ENCODE peak calls at places on chromosomes 3 and 15, in ten cellular contexts. R, K, V, W, I, X, J, Z, T and A are unnamed samples.

GRCh38 chr3:13277130-13277783 is 142.9 kb downstream of the NUP210 start:
- DNase-seq in R (peak; percentile 8), J (no peak), W (no peak), K (no peak), Z (no peak), X (no peak), T (no peak), V (no peak), I (no peak), A (no peak)

GRCh38 chr3:141418751-141419150 is 50.4 kb downstream of the ZBTB38 start:
- DNase-seq in X (no peak), V (no peak), T (no peak), J (no peak), W (no peak), Z (no peak), K (no peak), I (no peak), R (no peak), A (no peak)

GRCh38 chr15:39774688-39775267 is 7.9 kb downstream of the FSIP1 start:
- DNase-seq in R (no peak), W (no peak), Z (no peak), X (no peak), I (no peak), J (no peak), V (peak; percentile 33), K (no peak), T (no peak), A (no peak)

GRCh38 chr15:39404767-39405173 is 176.1 kb upstream of the THBS1 start:
- DNase-seq in R (no peak), X (peak; percentile 63), Z (peak; percentile 93), J (peak; percentile 85), I (peak; percentile 39), V (no peak), T (no peak), K (no peak), W (peak; percentile 100), A (no peak)

GRCh38 chr15:80072285-80072684 is 12.8 kb downstream of the ZFAND6 start:
- DNase-seq in R (no peak), X (peak; percentile 87), Z (peak; percentile 77), W (peak; percentile 50), J (peak; percentile 57), V (peak; percentile 85), T (no peak), K (peak; percentile 15), I (no peak), A (peak; percentile 45)

GRCh38 chr3:153348457-153349137 is 186.6 kb downstream of the RAP2B start:
- DNase-seq in K (no peak), J (no peak), Z (peak; percentile 9), I (no peak), W (peak; percentile 37), X (no peak), R (no peak), T (no peak), V (no peak), A (no peak)

GRCh38 chr3:166444336-166444735 is 607.1 kb upstream of the BCHE start:
- DNase-seq in T (no peak), J (no peak), W (no peak), Z (no peak), V (no peak), K (peak; percentile 14), I (no peak), X (no peak), R (no peak), A (no peak)

GRCh38 chr15:79881254-79881653 is 15.6 kb downstream of the MTHFS start:
- DNase-seq in I (no peak), V (no peak), Z (no peak), J (no peak), R (no peak), X (no peak), T (no peak), W (no peak), K (no peak), A (no peak)

GRCh38 chr3:73614385-73614784 is 10.4 kb downstream of the PDZRN3 start:
- DNase-seq in T (no peak), Z (peak; percentile 69), W (peak; percentile 85), I (peak; percentile 46), X (no peak), V (no peak), R (no peak), K (no peak), J (no peak), A (no peak)

GRCh38 chr3:38563070-38563901 is 67.1 kb downstream of the EXOG start:
- DNase-seq in J (no peak), T (no peak), V (no peak), R (no peak), W (no peak), Z (no peak), K (no peak), I (no peak), X (no peak), A (no peak)

GRCh38 chr3:178084938-178085816 is 451.1 kb upstream of the KCNMB2 start:
- DNase-seq in Z (peak; percentile 92), K (peak; percentile 67), V (no peak), I (peak; percentile 86), R (peak; percentile 39), X (no peak), J (peak; percentile 48), W (no peak), T (peak; percentile 68), A (no peak)

GRCh38 chr3:137792633-137793271 is 28.6 kb downstream of the SOX14 start:
- DNase-seq in W (no peak), J (no peak), K (no peak), R (no peak), T (peak; percentile 67), X (peak; percentile 6), V (peak; percentile 27), I (no peak), Z (peak; percentile 34), A (peak; percentile 23)

DNA sequence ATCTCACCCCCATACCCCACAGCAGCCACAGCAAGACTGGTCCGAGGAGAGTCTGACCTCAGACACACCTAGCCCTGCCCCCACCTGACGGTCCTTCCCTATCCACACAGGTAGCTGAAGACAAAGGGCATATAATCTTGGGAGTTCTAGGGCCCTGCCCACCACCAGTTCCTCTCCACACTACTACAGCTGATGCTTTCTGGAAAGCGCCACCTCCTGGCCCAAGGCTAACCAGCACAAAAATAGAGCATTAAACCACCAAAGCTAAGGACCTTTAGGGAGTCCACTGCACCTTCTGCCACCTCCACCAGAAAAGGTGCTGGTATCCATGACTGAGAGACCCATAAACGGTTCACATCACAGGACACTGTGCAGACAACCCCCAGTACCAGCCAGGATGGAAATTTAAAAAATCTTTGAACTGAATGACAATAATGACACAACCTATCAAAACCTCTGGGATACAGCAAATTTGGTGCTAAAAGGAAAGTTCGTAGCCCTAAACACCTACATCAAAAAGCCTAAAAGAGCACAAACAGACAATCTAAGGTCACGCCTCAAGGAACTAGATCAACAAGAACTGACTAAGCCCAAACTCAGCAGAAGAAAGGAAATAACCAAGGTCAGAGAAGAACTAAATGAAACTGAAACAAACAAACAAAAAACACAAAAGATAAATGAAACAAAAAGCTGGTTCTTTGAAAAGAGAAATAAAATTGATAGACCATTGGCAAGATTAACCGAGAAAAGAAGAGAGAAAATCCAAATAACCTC is 122.1 kb upstream of the TPRG1 start:
- DNase-seq in V (peak; percentile 4), T (peak; percentile 50), Z (no peak), I (no peak), J (no peak), R (no peak), W (no peak), K (no peak), X (no peak), A (no peak)
- TF ChIP-seq CTCF in V (peak; percentile 63), T (peak; percentile 14), Z (peak; percentile 42), I (no peak), J (no peak), R (no peak), W (no peak), K (no peak), X (peak; percentile 20), A (no peak)

GRCh38 chr3:24058940-24059705 is 114.0 kb downstream of the NR1D2 start:
- DNase-seq in V (no peak), R (no peak), W (no peak), J (no peak), I (no peak), T (no peak), K (no peak), Z (no peak), X (no peak), A (no peak)

DNA sequence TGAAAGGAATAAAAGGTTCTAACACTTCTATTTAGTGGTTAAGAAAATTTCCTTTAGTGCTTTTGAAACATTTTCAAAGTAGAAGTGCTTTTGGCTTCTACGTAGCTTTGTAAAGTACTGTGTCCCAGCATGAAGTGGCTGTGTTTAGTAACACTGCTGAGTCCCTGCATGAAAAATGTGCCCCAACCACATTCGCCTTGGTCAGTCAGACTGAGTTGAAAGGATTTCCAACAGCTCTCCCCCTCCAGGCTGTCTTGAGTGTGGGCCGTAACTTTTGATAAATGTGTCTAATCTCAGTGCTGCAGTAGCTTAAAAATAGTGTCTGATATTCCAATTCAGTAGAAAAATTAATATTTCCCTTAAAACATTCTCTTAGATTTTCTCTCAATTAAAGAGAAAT is 115.0 kb downstream of the NR1D2 start:
- DNase-seq in X (no peak), J (no peak), R (peak; percentile 32), I (no peak), K (no peak), T (peak; percentile 20), W (peak; percentile 51), Z (peak; percentile 78), V (no peak), A (no peak)
- TF ChIP-seq CTCF in X (no peak), J (no peak), R (no peak), I (no peak), K (no peak), T (no peak), W (peak; percentile 30), Z (peak; percentile 41), V (no peak), A (no peak)

DNA sequence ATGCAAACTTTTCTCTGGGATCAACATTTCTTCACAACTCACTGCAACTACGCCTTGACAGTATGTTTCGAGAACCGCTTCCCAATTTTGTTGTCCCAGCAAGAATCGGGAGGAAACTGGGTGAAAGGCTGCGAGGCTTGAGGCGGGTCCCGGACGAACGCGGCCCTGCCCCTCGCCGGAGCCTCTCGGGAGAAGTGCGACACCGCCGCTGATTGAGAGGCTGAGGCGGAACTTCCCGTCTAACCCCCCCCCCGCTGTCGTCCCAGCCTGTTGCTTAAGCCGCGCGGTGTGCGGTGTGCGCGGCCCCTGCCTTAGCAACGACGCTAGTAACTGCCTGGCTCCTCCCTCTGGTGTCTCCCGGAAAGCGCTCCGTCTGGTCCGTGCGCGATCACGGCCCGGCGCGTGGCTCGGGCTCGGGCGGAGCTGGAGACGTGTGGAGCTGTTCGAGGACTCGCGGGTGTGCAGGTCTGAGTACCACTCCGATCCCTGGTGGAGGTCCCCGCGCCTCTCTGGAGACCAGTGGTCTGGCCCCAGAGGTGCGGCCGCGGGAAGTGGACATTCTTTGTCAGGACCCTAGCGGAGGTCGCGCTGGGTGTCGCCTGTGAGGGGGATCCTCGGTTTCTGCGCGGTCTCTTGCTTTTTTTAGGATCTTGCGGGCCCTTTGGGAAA is at the start of the genes DTWD1 and FAM227B:
- DNase-seq in I (peak; percentile 98), K (peak; percentile 91), R (peak; percentile 87), T (peak; percentile 94), W (peak; percentile 94), J (peak; percentile 96), X (peak; percentile 92), Z (peak; percentile 97), V (peak; percentile 97), A (peak; percentile 89)
- TF ChIP-seq CTCF in I (no peak), K (no peak), R (no peak), T (no peak), W (no peak), J (no peak), X (no peak), Z (no peak), V (peak; percentile 6), A (no peak)

DNA sequence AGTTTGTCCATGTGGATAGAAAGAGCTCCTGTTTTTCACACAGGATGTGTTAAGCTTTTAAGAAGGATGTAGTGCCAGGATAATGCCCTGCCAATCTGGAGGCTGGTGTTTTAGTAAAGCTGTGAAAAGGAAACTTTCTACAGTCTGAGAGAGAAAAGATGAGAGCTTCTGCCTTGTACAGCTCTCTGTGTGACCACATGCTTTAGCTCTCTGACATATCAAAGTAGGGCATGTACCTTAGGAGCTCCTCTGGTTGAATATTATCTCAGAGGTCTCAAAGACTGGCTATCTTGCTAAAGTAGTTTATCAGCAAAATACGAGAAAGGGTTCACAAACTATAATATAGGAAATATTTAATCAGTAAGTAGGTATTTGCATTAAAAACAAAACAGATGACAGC is 30.4 kb downstream of the CDIN1 start:
- DNase-seq in J (no peak), I (no peak), T (no peak), Z (no peak), X (no peak), V (no peak), W (no peak), R (no peak), K (no peak), A (no peak)
- TF ChIP-seq CTCF in J (no peak), I (no peak), T (no peak), Z (no peak), X (no peak), V (no peak), W (no peak), R (no peak), K (no peak), A (no peak)